ENCODE peak calls at places on chromosomes 2 and 18, in nine cellular contexts. C, K, E, J, A, B, P, D and Q are unnamed samples.

GRCh38 chr2:88686320-88686719 is 5.2 kb upstream of the RPIA start:
- DNase-seq in C (no peak), K (no peak), E (no peak), J (no peak), A (no peak), B (no peak), P (no peak), D (no peak), Q (no peak)

GRCh38 chr2:223918671-223919134 is 26.4 kb downstream of the WDFY1 start:
- DNase-seq in C (no peak), K (no peak), E (no peak), J (no peak), A (no peak), B (no peak), P (peak), D (no peak), Q (peak)

GRCh38 chr2:6310186-6310909 is 555.4 kb downstream of the CMPK2 start:
- DNase-seq in C (no peak), K (no peak), E (no peak), J (no peak), A (no peak), B (no peak), P (no peak), D (no peak), Q (no peak)

GRCh38 chr2:176668879-176669395 is 399.7 kb downstream of the MTX2 start:
- DNase-seq in C (no peak), K (no peak), E (no peak), J (no peak), A (no peak), B (no peak), P (peak), D (no peak), Q (no peak)

GRCh38 chr18:32884543-32884942 is 111.7 kb upstream of the KLHL14 start:
- DNase-seq in C (no peak), K (no peak), E (no peak), J (no peak), A (no peak), B (no peak), P (no peak), D (no peak), Q (no peak)

GRCh38 chr2:26616864-26617135 is 24.4 kb downstream of the CIB4 start:
- DNase-seq in C (no peak), K (no peak), E (no peak), J (no peak), A (no peak), B (no peak), P (no peak), D (no peak), Q (no peak)

GRCh38 chr2:234949762-234950434 is 1.9 kb upstream of the SH3BP4 start:
- DNase-seq in C (no peak), K (no peak), E (no peak), J (no peak), A (peak), B (no peak), P (peak), D (peak), Q (no peak)

GRCh38 chr2:42169869-42170465 is 814 bp downstream of the EML4 start:
- DNase-seq in C (no peak), K (no peak), E (no peak), J (no peak), A (no peak), B (no peak), P (no peak), D (no peak), Q (no peak)

GRCh38 chr2:240800241-240800640 is 19.8 kb downstream of the KIF1A start:
- DNase-seq in C (peak), K (no peak), E (no peak), J (peak), A (no peak), B (no peak), P (no peak), D (peak), Q (peak)

GRCh38 chr18:4748975-4749374 is 293.9 kb upstream of the DLGAP1 start:
- DNase-seq in C (no peak), K (no peak), E (no peak), J (no peak), A (no peak), B (no peak), P (no peak), D (no peak), Q (no peak)

GRCh38 chr2:57434429-57434828 is 612.2 kb upstream of the VRK2 start:
- DNase-seq in C (no peak), K (no peak), E (no peak), J (no peak), A (no peak), B (no peak), P (no peak), D (no peak), Q (no peak)

GRCh38 chr2:127183771-127184170 is 36.3 kb downstream of the CYP27C1 start:
- DNase-seq in C (no peak), K (no peak), E (no peak), J (no peak), A (no peak), B (no peak), P (no peak), D (no peak), Q (no peak)

GRCh38 chr2:204663816-204664421 is 118.6 kb downstream of the PARD3B start:
- DNase-seq in C (no peak), K (no peak), E (no peak), J (no peak), A (no peak), B (no peak), P (no peak), D (no peak), Q (no peak)
- H3K4me3 ChIP-seq in C (no peak), K (no peak), E (no peak), J (no peak), A (no peak), B (no peak), P (no peak), D (no peak), Q (no peak)

GRCh38 chr2:1542971-1543370 is 129.7 kb downstream of the TPO start:
- DNase-seq in C (no peak), K (no peak), E (no peak), J (no peak), A (no peak), B (no peak), P (no peak), D (no peak), Q (no peak)

GRCh38 chr2:1546023-1546591 is 132.8 kb downstream of the TPO start:
- DNase-seq in C (no peak), K (peak), E (no peak), J (no peak), A (peak), B (peak), P (peak), D (peak), Q (no peak)

GRCh38 chr2:1541812-1542211 is 128.5 kb downstream of the TPO start:
- DNase-seq in C (no peak), K (no peak), E (no peak), J (no peak), A (no peak), B (no peak), P (no peak), D (no peak), Q (no peak)

GRCh38 chr2:1544478-1545069 is 131.3 kb downstream of the TPO start:
- DNase-seq in C (no peak), K (no peak), E (no peak), J (no peak), A (peak), B (no peak), P (no peak), D (peak), Q (no peak)

DNA sequence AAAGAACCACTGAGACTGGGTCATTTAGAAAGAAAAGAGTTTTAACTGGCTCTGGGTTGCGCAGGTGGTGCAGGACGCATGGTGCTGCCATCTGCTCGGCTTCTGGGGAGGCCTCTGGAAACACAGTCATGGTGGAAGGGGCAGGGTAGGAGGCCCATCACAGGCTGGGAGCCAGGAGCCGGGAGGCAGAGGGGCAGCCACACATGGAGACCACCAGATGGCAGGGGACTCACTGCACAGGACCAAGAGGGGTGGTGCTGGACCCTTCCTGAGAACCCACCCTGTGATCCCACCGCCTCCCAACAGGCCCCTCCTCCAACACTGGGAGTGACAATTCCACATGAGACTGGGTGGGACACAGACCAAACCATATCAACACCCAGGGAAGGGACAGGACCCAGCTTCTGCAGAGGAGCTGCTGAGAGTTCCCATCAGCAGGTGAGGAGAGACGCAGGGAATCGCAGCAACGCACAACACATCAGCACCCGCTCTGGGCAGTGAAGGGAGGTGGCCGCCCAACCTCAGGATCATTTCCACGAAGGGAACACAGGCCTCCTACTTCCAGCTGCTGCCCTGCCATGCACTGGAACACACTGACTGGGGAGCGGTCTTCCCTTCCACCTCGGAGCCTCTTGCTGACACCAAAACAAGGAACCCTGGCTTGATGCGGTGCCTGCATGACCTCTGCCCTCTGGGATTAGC is 130.7 kb downstream of the TPO start:
- DNase-seq in C (no peak), K (no peak), E (no peak), J (no peak), A (no peak), B (no peak), P (no peak), D (no peak), Q (no peak)
- TF ChIP-seq CTCF in C (no peak), K (no peak), E (no peak), J (no peak), A (no peak), B (no peak), P (no peak), D (no peak), Q (no peak)

GRCh38 chr2:153477096-153477555 is 1.4 kb downstream of the RPRM start:
- DNase-seq in C (no peak), K (no peak), E (no peak), J (no peak), A (no peak), B (no peak), P (no peak), D (no peak), Q (no peak)
- H3K4me3 ChIP-seq in C (no peak), K (no peak), E (peak), J (peak), A (no peak), B (peak), P (no peak), D (no peak), Q (no peak)

DNA sequence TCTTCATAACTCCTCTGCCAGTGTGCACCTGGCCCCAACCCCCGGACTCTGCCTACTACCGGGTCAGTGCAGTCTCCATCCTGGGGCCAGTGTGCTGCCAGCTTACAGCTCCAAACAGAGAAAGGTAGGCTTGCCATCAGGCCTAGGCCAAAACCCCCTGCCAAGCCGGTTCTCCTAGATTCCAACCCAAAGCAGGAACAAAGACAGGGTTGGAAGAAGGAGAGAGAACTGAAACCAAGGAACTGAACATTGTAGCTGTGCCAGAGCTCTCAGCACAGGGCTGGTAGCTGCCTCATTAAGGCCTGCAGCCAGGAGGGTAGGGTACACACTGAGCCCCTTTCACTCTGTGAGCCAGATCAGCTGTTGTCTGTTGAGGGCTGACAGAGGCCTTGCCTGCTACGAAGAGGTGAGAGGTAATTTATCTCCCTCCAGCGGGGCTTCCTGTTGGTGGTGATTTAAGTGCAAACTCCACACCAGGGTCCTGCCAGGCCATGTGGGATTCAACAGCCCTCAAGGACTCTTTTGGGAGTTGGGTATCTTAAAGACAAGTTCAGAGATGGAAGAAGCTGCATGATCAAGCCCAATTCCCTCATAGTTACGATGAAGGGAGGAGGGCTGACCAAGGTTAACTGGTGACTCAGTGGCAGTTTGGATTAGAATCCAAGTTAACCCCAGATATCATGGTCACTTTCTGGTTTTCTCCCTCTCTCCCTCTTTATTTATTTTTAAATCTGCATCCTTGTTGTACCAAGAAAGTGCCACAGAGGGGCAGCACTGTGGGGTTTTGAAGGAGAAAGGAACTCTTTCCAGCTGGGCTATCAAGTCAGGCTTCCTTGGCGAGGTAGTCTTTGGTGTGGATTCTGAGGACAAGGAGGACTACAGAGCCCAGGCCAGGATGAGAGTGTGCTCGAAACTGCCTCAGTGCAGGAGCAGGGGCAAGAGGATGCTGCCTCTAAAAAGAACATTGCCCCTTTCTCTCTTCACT is 48.1 kb downstream of the CYRIA start:
- DNase-seq in C (no peak), K (peak), E (no peak), J (no peak), A (peak), B (no peak), P (peak), D (peak), Q (no peak)
- TF ChIP-seq CTCF in C (peak), K (peak), E (peak), J (peak), A (peak), B (peak), P (peak), D (peak), Q (peak)